ENCODE peak calls at places on chromosome 16, in seven cellular contexts. One of them, this sample, is unnamed.

GRCh38 chr16:75138636-75139035 is 9.7 kb upstream of the ZFP1 start:
- DNase-seq in stimulated activated CD8-positive, alpha-beta memory T cell treated with anti-CD3 and anti-CD28 coated beads, Interleukin-12 subunit alpha, Interleukin-12 subunit beta, amount 100 ng/mL, for 4 hours: no peak
- DNase-seq in T-helper 2 cell: no peak
- DNase-seq in T-helper 17 cell: no peak
- DNase-seq in GM23248: peak
- DNase-seq in T-cell: no peak
- DNase-seq in stimulated activated CD4-positive, alpha-beta T cell treated with anti-CD3 and anti-CD28 coated beads, Interleukin-1b, Interleukin-23, amount 100 ng/mL, for 1 hour: no peak
- DNase-seq in this sample: no peak

GRCh38 chr16:11612110-11612981 is 25.6 kb upstream of the LITAF start:
- DNase-seq in stimulated activated CD8-positive, alpha-beta memory T cell treated with anti-CD3 and anti-CD28 coated beads, Interleukin-12 subunit alpha, Interleukin-12 subunit beta, amount 100 ng/mL, for 4 hours: no peak
- DNase-seq in T-helper 2 cell: no peak
- DNase-seq in T-helper 17 cell: no peak
- DNase-seq in GM23248: no peak
- DNase-seq in T-cell: no peak
- DNase-seq in stimulated activated CD4-positive, alpha-beta T cell treated with anti-CD3 and anti-CD28 coated beads, Interleukin-1b, Interleukin-23, amount 100 ng/mL, for 1 hour: no peak
- DNase-seq in this sample: no peak

GRCh38 chr16:61820398-61820797 is 215.8 kb downstream of the CDH8 start:
- DNase-seq in stimulated activated CD8-positive, alpha-beta memory T cell treated with anti-CD3 and anti-CD28 coated beads, Interleukin-12 subunit alpha, Interleukin-12 subunit beta, amount 100 ng/mL, for 4 hours: no peak
- DNase-seq in T-helper 2 cell: no peak
- DNase-seq in T-helper 17 cell: no peak
- DNase-seq in GM23248: no peak
- DNase-seq in T-cell: no peak
- DNase-seq in stimulated activated CD4-positive, alpha-beta T cell treated with anti-CD3 and anti-CD28 coated beads, Interleukin-1b, Interleukin-23, amount 100 ng/mL, for 1 hour: no peak
- DNase-seq in this sample: no peak

GRCh38 chr16:51025588-51026290 is 125.3 kb downstream of the SALL1 start:
- DNase-seq in stimulated activated CD8-positive, alpha-beta memory T cell treated with anti-CD3 and anti-CD28 coated beads, Interleukin-12 subunit alpha, Interleukin-12 subunit beta, amount 100 ng/mL, for 4 hours: no peak
- DNase-seq in T-helper 2 cell: no peak
- DNase-seq in T-helper 17 cell: no peak
- DNase-seq in GM23248: no peak
- DNase-seq in T-cell: no peak
- DNase-seq in stimulated activated CD4-positive, alpha-beta T cell treated with anti-CD3 and anti-CD28 coated beads, Interleukin-1b, Interleukin-23, amount 100 ng/mL, for 1 hour: no peak
- DNase-seq in this sample: no peak

GRCh38 chr16:73033271-73033998 is 14.5 kb downstream of the ZFHX3 start:
- DNase-seq in stimulated activated CD8-positive, alpha-beta memory T cell treated with anti-CD3 and anti-CD28 coated beads, Interleukin-12 subunit alpha, Interleukin-12 subunit beta, amount 100 ng/mL, for 4 hours: no peak
- DNase-seq in T-helper 2 cell: no peak
- DNase-seq in T-helper 17 cell: no peak
- DNase-seq in GM23248: no peak
- DNase-seq in T-cell: no peak
- DNase-seq in stimulated activated CD4-positive, alpha-beta T cell treated with anti-CD3 and anti-CD28 coated beads, Interleukin-1b, Interleukin-23, amount 100 ng/mL, for 1 hour: no peak
- DNase-seq in this sample: no peak

GRCh38 chr16:57748596-57748995 is 13.0 kb downstream of the KATNB1 start:
- DNase-seq in stimulated activated CD8-positive, alpha-beta memory T cell treated with anti-CD3 and anti-CD28 coated beads, Interleukin-12 subunit alpha, Interleukin-12 subunit beta, amount 100 ng/mL, for 4 hours: no peak
- DNase-seq in T-helper 2 cell: no peak
- DNase-seq in T-helper 17 cell: no peak
- DNase-seq in GM23248: no peak
- DNase-seq in T-cell: no peak
- DNase-seq in stimulated activated CD4-positive, alpha-beta T cell treated with anti-CD3 and anti-CD28 coated beads, Interleukin-1b, Interleukin-23, amount 100 ng/mL, for 1 hour: no peak
- DNase-seq in this sample: no peak

GRCh38 chr16:3023415-3023668 is 400 bp downstream of the HCFC1R1 start:
- DNase-seq in stimulated activated CD8-positive, alpha-beta memory T cell treated with anti-CD3 and anti-CD28 coated beads, Interleukin-12 subunit alpha, Interleukin-12 subunit beta, amount 100 ng/mL, for 4 hours: no peak
- DNase-seq in T-helper 2 cell: no peak
- DNase-seq in T-helper 17 cell: no peak
- DNase-seq in GM23248: peak
- DNase-seq in T-cell: no peak
- DNase-seq in stimulated activated CD4-positive, alpha-beta T cell treated with anti-CD3 and anti-CD28 coated beads, Interleukin-1b, Interleukin-23, amount 100 ng/mL, for 1 hour: no peak
- DNase-seq in this sample: no peak

GRCh38 chr16:85460252-85460982 is 152.7 kb upstream of the GSE1 start:
- DNase-seq in stimulated activated CD8-positive, alpha-beta memory T cell treated with anti-CD3 and anti-CD28 coated beads, Interleukin-12 subunit alpha, Interleukin-12 subunit beta, amount 100 ng/mL, for 4 hours: no peak
- DNase-seq in T-helper 2 cell: no peak
- DNase-seq in T-helper 17 cell: no peak
- DNase-seq in GM23248: no peak
- DNase-seq in T-cell: no peak
- DNase-seq in stimulated activated CD4-positive, alpha-beta T cell treated with anti-CD3 and anti-CD28 coated beads, Interleukin-1b, Interleukin-23, amount 100 ng/mL, for 1 hour: no peak
- DNase-seq in this sample: no peak

GRCh38 chr16:84194470-84195200 is 3.7 kb downstream of the ADAD2 start:
- DNase-seq in stimulated activated CD8-positive, alpha-beta memory T cell treated with anti-CD3 and anti-CD28 coated beads, Interleukin-12 subunit alpha, Interleukin-12 subunit beta, amount 100 ng/mL, for 4 hours: no peak
- DNase-seq in T-helper 2 cell: no peak
- DNase-seq in T-helper 17 cell: no peak
- DNase-seq in GM23248: no peak
- DNase-seq in T-cell: peak
- DNase-seq in stimulated activated CD4-positive, alpha-beta T cell treated with anti-CD3 and anti-CD28 coated beads, Interleukin-1b, Interleukin-23, amount 100 ng/mL, for 1 hour: no peak
- DNase-seq in this sample: peak

GRCh38 chr16:50819706-50820105 is 77.8 kb downstream of the CYLD start:
- DNase-seq in stimulated activated CD8-positive, alpha-beta memory T cell treated with anti-CD3 and anti-CD28 coated beads, Interleukin-12 subunit alpha, Interleukin-12 subunit beta, amount 100 ng/mL, for 4 hours: no peak
- DNase-seq in T-helper 2 cell: no peak
- DNase-seq in T-helper 17 cell: no peak
- DNase-seq in GM23248: no peak
- DNase-seq in T-cell: no peak
- DNase-seq in stimulated activated CD4-positive, alpha-beta T cell treated with anti-CD3 and anti-CD28 coated beads, Interleukin-1b, Interleukin-23, amount 100 ng/mL, for 1 hour: no peak
- DNase-seq in this sample: no peak

GRCh38 chr16:56915311-56916105 is 16.4 kb upstream of the HERPUD1 start:
- DNase-seq in stimulated activated CD8-positive, alpha-beta memory T cell treated with anti-CD3 and anti-CD28 coated beads, Interleukin-12 subunit alpha, Interleukin-12 subunit beta, amount 100 ng/mL, for 4 hours: no peak
- DNase-seq in T-helper 2 cell: no peak
- DNase-seq in T-helper 17 cell: no peak
- DNase-seq in GM23248: no peak
- DNase-seq in T-cell: no peak
- DNase-seq in stimulated activated CD4-positive, alpha-beta T cell treated with anti-CD3 and anti-CD28 coated beads, Interleukin-1b, Interleukin-23, amount 100 ng/mL, for 1 hour: no peak
- DNase-seq in this sample: no peak

GRCh38 chr16:12303649-12304048 is 327.1 kb downstream of the SNX29 start:
- DNase-seq in stimulated activated CD8-positive, alpha-beta memory T cell treated with anti-CD3 and anti-CD28 coated beads, Interleukin-12 subunit alpha, Interleukin-12 subunit beta, amount 100 ng/mL, for 4 hours: no peak
- DNase-seq in T-helper 2 cell: no peak
- DNase-seq in T-helper 17 cell: no peak
- DNase-seq in GM23248: peak
- DNase-seq in T-cell: no peak
- DNase-seq in stimulated activated CD4-positive, alpha-beta T cell treated with anti-CD3 and anti-CD28 coated beads, Interleukin-1b, Interleukin-23, amount 100 ng/mL, for 1 hour: no peak
- DNase-seq in this sample: no peak

GRCh38 chr16:1537138-1537577 is 3.7 kb downstream of the TMEM204 start:
- DNase-seq in stimulated activated CD8-positive, alpha-beta memory T cell treated with anti-CD3 and anti-CD28 coated beads, Interleukin-12 subunit alpha, Interleukin-12 subunit beta, amount 100 ng/mL, for 4 hours: no peak
- DNase-seq in T-helper 2 cell: no peak
- DNase-seq in T-helper 17 cell: no peak
- DNase-seq in GM23248: no peak
- DNase-seq in T-cell: no peak
- DNase-seq in stimulated activated CD4-positive, alpha-beta T cell treated with anti-CD3 and anti-CD28 coated beads, Interleukin-1b, Interleukin-23, amount 100 ng/mL, for 1 hour: no peak
- DNase-seq in this sample: no peak

GRCh38 chr16:70253291-70254094 is 1.8 kb upstream of the EXOSC6 start:
- DNase-seq in stimulated activated CD8-positive, alpha-beta memory T cell treated with anti-CD3 and anti-CD28 coated beads, Interleukin-12 subunit alpha, Interleukin-12 subunit beta, amount 100 ng/mL, for 4 hours: no peak
- DNase-seq in T-helper 2 cell: no peak
- DNase-seq in T-helper 17 cell: no peak
- DNase-seq in GM23248: peak
- DNase-seq in T-cell: no peak
- DNase-seq in stimulated activated CD4-positive, alpha-beta T cell treated with anti-CD3 and anti-CD28 coated beads, Interleukin-1b, Interleukin-23, amount 100 ng/mL, for 1 hour: peak
- DNase-seq in this sample: peak

GRCh38 chr16:28180660-28181556 is 30.9 kb downstream of the XPO6 start:
- DNase-seq in stimulated activated CD8-positive, alpha-beta memory T cell treated with anti-CD3 and anti-CD28 coated beads, Interleukin-12 subunit alpha, Interleukin-12 subunit beta, amount 100 ng/mL, for 4 hours: no peak
- DNase-seq in T-helper 2 cell: no peak
- DNase-seq in T-helper 17 cell: no peak
- DNase-seq in GM23248: peak
- DNase-seq in T-cell: no peak
- DNase-seq in stimulated activated CD4-positive, alpha-beta T cell treated with anti-CD3 and anti-CD28 coated beads, Interleukin-1b, Interleukin-23, amount 100 ng/mL, for 1 hour: no peak
- DNase-seq in this sample: no peak

GRCh38 chr16:12917246-12917645 is 15.8 kb downstream of the SHISA9 start:
- DNase-seq in stimulated activated CD8-positive, alpha-beta memory T cell treated with anti-CD3 and anti-CD28 coated beads, Interleukin-12 subunit alpha, Interleukin-12 subunit beta, amount 100 ng/mL, for 4 hours: no peak
- DNase-seq in T-helper 2 cell: no peak
- DNase-seq in T-helper 17 cell: no peak
- DNase-seq in GM23248: no peak
- DNase-seq in T-cell: no peak
- DNase-seq in stimulated activated CD4-positive, alpha-beta T cell treated with anti-CD3 and anti-CD28 coated beads, Interleukin-1b, Interleukin-23, amount 100 ng/mL, for 1 hour: no peak
- DNase-seq in this sample: no peak

GRCh38 chr16:67673712-67674580 is 7.3 kb downstream of the C16orf86 start:
- DNase-seq in stimulated activated CD8-positive, alpha-beta memory T cell treated with anti-CD3 and anti-CD28 coated beads, Interleukin-12 subunit alpha, Interleukin-12 subunit beta, amount 100 ng/mL, for 4 hours: no peak
- DNase-seq in T-helper 2 cell: no peak
- DNase-seq in T-helper 17 cell: no peak
- DNase-seq in GM23248: no peak
- DNase-seq in T-cell: no peak
- DNase-seq in stimulated activated CD4-positive, alpha-beta T cell treated with anti-CD3 and anti-CD28 coated beads, Interleukin-1b, Interleukin-23, amount 100 ng/mL, for 1 hour: no peak
- DNase-seq in this sample: no peak

GRCh38 chr16:2147378-2147777 is 1.0 kb upstream of the RAB26 start:
- DNase-seq in stimulated activated CD8-positive, alpha-beta memory T cell treated with anti-CD3 and anti-CD28 coated beads, Interleukin-12 subunit alpha, Interleukin-12 subunit beta, amount 100 ng/mL, for 4 hours: no peak
- DNase-seq in T-helper 2 cell: no peak
- DNase-seq in T-helper 17 cell: no peak
- DNase-seq in GM23248: no peak
- DNase-seq in T-cell: no peak
- DNase-seq in stimulated activated CD4-positive, alpha-beta T cell treated with anti-CD3 and anti-CD28 coated beads, Interleukin-1b, Interleukin-23, amount 100 ng/mL, for 1 hour: no peak
- DNase-seq in this sample: no peak

GRCh38 chr16:21274172-21274726 is 3.8 kb downstream of the CRYM start:
- DNase-seq in stimulated activated CD8-positive, alpha-beta memory T cell treated with anti-CD3 and anti-CD28 coated beads, Interleukin-12 subunit alpha, Interleukin-12 subunit beta, amount 100 ng/mL, for 4 hours: no peak
- DNase-seq in T-helper 2 cell: no peak
- DNase-seq in T-helper 17 cell: no peak
- DNase-seq in GM23248: no peak
- DNase-seq in T-cell: no peak
- DNase-seq in stimulated activated CD4-positive, alpha-beta T cell treated with anti-CD3 and anti-CD28 coated beads, Interleukin-1b, Interleukin-23, amount 100 ng/mL, for 1 hour: no peak
- DNase-seq in this sample: no peak

This sample was measured in T-helper 9 cell.